ENCODE peak calls at places on chromosomes 4 and X, in nine cellular contexts. X, N, Z, F, H, A, V, T and D are unnamed samples.

GRCh38 chr4:137422666-137423065 is 109.6 kb downstream of the PCDH18 start:
- DNase-seq in X (no peak), N (no peak), Z (no peak), F (no peak), H (no peak), A (no peak), V (peak), T (no peak), D (no peak)

GRCh38 chr4:62644372-62644771 is 1444.2 kb downstream of the ADGRL3 start:
- DNase-seq in X (no peak), N (no peak), Z (no peak), F (no peak), H (no peak), A (no peak), V (peak), T (peak), D (peak)

GRCh38 chr4:184384056-184384809 is 90.1 kb downstream of the IRF2 start:
- DNase-seq in X (no peak), N (peak), Z (peak), F (peak), H (peak), A (peak), V (peak), T (peak), D (no peak)

GRCh38 chr4:161238033-161238432 is 925.8 kb downstream of the FSTL5 start:
- DNase-seq in X (no peak), N (no peak), Z (no peak), F (no peak), H (no peak), A (no peak), V (no peak), T (no peak), D (no peak)

GRCh38 chr4:185222598-185222997 is 13.2 kb downstream of the SNX25 start:
- DNase-seq in X (no peak), N (no peak), Z (no peak), F (no peak), H (no peak), A (no peak), V (peak), T (peak), D (no peak)

GRCh38 chrX:154596290-154596929 is 11.5 kb downstream of the CTAG1A start:
- DNase-seq in X (no peak), N (peak), Z (peak), F (no peak), H (no peak), A (peak), V (peak), T (no peak), D (peak)

GRCh38 chrX:128891554-128891953 is 631.7 kb downstream of the SMARCA1 start:
- DNase-seq in X (no peak), N (no peak), Z (no peak), F (no peak), H (no peak), A (no peak), V (no peak), T (no peak), D (no peak)

GRCh38 chrX:44891642-44892041 is 18.7 kb downstream of the KDM6A start:
- DNase-seq in X (no peak), N (no peak), Z (no peak), F (no peak), H (no peak), A (no peak), V (peak), T (no peak), D (no peak)

GRCh38 chr4:69025999-69026387 is 70.3 kb upstream of the UGT2B7 start:
- DNase-seq in X (no peak), N (no peak), Z (no peak), F (no peak), H (no peak), A (no peak), V (no peak), T (no peak), D (no peak)

GRCh38 chr4:1210241-1210841 is 38.0 kb upstream of the SPON2 start:
- DNase-seq in X (peak), N (peak), Z (no peak), F (no peak), H (no peak), A (peak), V (no peak), T (no peak), D (no peak)

GRCh38 chr4:56286763-56287162 is 100.5 kb downstream of the AASDH start:
- DNase-seq in X (no peak), N (no peak), Z (no peak), F (no peak), H (no peak), A (no peak), V (no peak), T (no peak), D (peak)

GRCh38 chr4:145340071-145340695 is 141.5 kb upstream of the SMAD1 start:
- DNase-seq in X (no peak), N (no peak), Z (no peak), F (no peak), H (peak), A (no peak), V (no peak), T (no peak), D (peak)

GRCh38 chr4:128061566-128062536 is 739 bp downstream of the LARP1B start:
- DNase-seq in X (peak), N (peak), Z (no peak), F (no peak), H (peak), A (peak), V (peak), T (peak), D (peak)

GRCh38 chr4:81085291-81085690 is 54.8 kb downstream of the BMP3 start:
- DNase-seq in X (no peak), N (no peak), Z (no peak), F (no peak), H (no peak), A (no peak), V (peak), T (peak), D (no peak)

GRCh38 chrX:151694661-151695582 is at the start of gene PRRG3:
- DNase-seq in X (no peak), N (no peak), Z (no peak), F (no peak), H (no peak), A (no peak), V (no peak), T (no peak), D (peak)

GRCh38 chrX:151697537-151697936 is 2.3 kb downstream of the PRRG3 start:
- DNase-seq in X (no peak), N (no peak), Z (no peak), F (no peak), H (no peak), A (no peak), V (no peak), T (no peak), D (no peak)

GRCh38 chrX:151692825-151693224 is 2.4 kb upstream of the PRRG3 start:
- DNase-seq in X (no peak), N (no peak), Z (no peak), F (no peak), H (no peak), A (no peak), V (no peak), T (no peak), D (no peak)

GRCh38 chrX:151695583-151695930 is 299 bp downstream of the PRRG3 start:
- DNase-seq in X (no peak), N (no peak), Z (no peak), F (no peak), H (no peak), A (no peak), V (no peak), T (no peak), D (no peak)

GRCh38 chrX:151694121-151694520 is 1.1 kb upstream of the PRRG3 start:
- DNase-seq in X (no peak), N (no peak), Z (no peak), F (no peak), H (no peak), A (no peak), V (no peak), T (no peak), D (peak)
- H3K4me3 ChIP-seq in X (peak), N (no peak), Z (no peak), F (no peak), H (no peak), A (no peak), V (no peak), T (no peak), D (no peak)

DNA sequence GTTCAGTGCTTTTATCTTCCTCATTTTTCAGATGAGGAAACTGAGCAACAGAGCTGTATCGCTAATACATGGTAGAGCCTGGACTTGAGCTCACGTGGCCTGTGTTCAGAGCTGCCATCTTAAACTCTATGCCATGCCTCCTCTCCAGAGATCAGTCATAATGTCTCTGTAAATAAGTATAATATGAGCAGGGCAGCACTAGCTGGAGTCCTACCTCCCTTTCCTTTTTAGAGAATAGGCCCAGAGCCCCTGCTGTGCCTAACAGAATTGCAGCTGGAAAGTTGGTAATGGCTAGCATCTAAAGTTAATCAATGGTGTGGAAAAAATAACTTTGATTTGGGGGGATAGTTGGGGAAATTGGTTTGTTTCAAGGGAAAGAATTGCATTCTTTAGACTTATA is 20.4 kb downstream of the CASP6 start:
- DNase-seq in X (no peak), N (no peak), Z (no peak), F (no peak), H (no peak), A (no peak), V (no peak), T (no peak), D (no peak)
- H3K4me3 ChIP-seq in X (no peak), N (no peak), Z (no peak), F (no peak), H (no peak), A (no peak), V (no peak), T (no peak), D (no peak)

DNA sequence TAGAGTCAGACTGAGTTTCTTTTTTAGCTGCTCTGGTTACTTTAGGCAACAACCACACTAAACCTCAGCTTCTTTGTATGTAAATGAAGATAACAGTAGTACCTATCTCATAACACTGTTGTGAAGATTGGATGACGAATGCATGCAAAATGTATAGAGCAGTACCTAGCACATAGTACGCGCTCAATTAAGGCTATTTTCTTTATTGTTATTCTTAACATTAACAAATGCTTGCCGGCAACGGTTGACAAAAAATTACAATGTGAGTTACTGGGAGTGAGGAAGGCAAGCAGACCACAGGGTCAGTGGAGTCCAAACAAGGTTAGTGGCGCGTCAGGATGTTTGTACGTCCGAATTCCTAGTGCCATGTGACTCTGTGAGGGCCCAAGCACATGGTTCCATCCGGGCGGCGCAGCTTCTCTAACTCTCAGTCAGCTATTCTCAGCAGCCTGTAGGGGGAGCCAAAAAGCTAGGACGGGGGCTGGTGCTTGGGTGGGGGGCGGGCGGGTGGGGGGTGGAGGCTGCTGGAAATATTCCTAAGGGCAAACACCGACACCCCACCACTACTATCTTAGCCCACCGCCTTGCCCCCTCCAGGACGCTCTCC is 795 bp upstream of the NALF2 start:
- DNase-seq in X (no peak), N (no peak), Z (no peak), F (no peak), H (no peak), A (no peak), V (no peak), T (peak), D (no peak)
- H3K4me3 ChIP-seq in X (peak), N (no peak), Z (no peak), F (no peak), H (peak), A (no peak), V (no peak), T (no peak), D (no peak)

GRCh38 chrX:66399273-66399672 is 235.2 kb downstream of the HEPH start:
- DNase-seq in X (no peak), N (no peak), Z (no peak), F (no peak), H (no peak), A (no peak), V (no peak), T (no peak), D (no peak)
- H3K4me3 ChIP-seq in X (no peak), N (no peak), Z (no peak), F (no peak), H (no peak), A (no peak), V (no peak), T (no peak), D (no peak)

GRCh38 chrX:40154853-40155616 is 57.3 kb upstream of the BCOR start:
- DNase-seq in X (peak), N (no peak), Z (no peak), F (no peak), H (peak), A (peak), V (no peak), T (peak), D (peak)

GRCh38 chrX:40152173-40152705 is 54.5 kb upstream of the BCOR start:
- DNase-seq in X (no peak), N (peak), Z (no peak), F (no peak), H (peak), A (no peak), V (no peak), T (no peak), D (peak)

GRCh38 chrX:40152706-40153334 is 55.1 kb upstream of the BCOR start:
- DNase-seq in X (peak), N (peak), Z (no peak), F (no peak), H (peak), A (peak), V (no peak), T (no peak), D (peak)

GRCh38 chrX:40154229-40154852 is 56.6 kb upstream of the BCOR start:
- DNase-seq in X (peak), N (peak), Z (no peak), F (no peak), H (peak), A (no peak), V (no peak), T (peak), D (peak)

GRCh38 chrX:40153335-40154221 is 55.8 kb upstream of the BCOR start:
- DNase-seq in X (peak), N (peak), Z (no peak), F (no peak), H (no peak), A (no peak), V (no peak), T (peak), D (peak)
- H3K4me3 ChIP-seq in X (peak), N (no peak), Z (peak), F (peak), H (peak), A (peak), V (peak), T (peak), D (no peak)

DNA sequence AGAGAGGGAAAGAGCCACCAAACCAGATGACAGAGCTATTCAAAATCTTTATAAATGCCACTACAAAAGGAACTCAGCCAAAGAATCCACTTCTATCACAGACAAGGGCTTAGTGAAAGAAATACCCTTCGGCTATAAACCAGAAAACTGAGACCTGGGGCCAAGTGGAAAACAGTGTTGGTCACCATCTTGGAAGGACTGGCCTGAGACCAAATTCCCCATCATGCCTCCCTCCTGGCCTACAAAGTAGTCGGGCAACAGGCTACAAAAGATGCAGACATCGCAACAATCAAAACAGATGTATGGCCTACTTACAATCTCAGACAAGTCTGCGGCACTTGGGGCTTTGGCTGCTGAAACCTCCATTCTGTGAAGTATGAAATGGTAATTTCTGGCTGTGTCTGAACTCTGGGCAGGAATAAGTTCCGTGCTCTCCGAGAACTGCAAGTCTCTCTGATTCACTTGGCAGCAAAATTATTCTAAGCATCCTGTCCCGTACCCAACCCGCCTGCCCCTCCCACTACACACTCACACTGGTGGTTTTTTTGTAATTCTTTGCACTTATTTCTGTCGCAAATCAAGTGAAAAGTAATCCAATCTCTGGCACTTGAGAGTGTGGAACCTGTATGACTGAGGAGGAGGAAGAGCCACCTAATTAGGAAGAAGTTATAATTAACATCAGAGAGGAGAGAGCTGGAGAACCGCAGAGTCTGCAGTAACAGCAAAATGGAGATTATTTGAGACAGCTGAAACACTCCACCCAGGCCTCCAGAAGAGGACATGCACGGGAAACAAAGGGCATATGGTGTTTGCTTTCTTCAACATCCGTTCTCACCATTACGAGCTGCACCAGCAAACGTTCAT is 87.8 kb downstream of the SH3KBP1 start:
- DNase-seq in X (no peak), N (no peak), Z (no peak), F (no peak), H (no peak), A (no peak), V (peak), T (peak), D (no peak)
- H3K4me3 ChIP-seq in X (peak), N (no peak), Z (no peak), F (no peak), H (no peak), A (peak), V (no peak), T (no peak), D (no peak)

GRCh38 chr4:40199179-40199670 is 2.4 kb downstream of the RHOH start:
- DNase-seq in X (no peak), N (no peak), Z (no peak), F (no peak), H (no peak), A (no peak), V (no peak), T (no peak), D (no peak)
- H3K4me3 ChIP-seq in X (no peak), N (no peak), Z (no peak), F (no peak), H (no peak), A (no peak), V (no peak), T (no peak), D (no peak)

GRCh38 chrX:94854251-94854650 is 1180.2 kb downstream of the FAM133A start:
- DNase-seq in X (no peak), N (no peak), Z (no peak), F (no peak), H (no peak), A (no peak), V (peak), T (no peak), D (peak)
- H3K4me3 ChIP-seq in X (no peak), N (no peak), Z (no peak), F (no peak), H (no peak), A (no peak), V (no peak), T (no peak), D (no peak)

DNA sequence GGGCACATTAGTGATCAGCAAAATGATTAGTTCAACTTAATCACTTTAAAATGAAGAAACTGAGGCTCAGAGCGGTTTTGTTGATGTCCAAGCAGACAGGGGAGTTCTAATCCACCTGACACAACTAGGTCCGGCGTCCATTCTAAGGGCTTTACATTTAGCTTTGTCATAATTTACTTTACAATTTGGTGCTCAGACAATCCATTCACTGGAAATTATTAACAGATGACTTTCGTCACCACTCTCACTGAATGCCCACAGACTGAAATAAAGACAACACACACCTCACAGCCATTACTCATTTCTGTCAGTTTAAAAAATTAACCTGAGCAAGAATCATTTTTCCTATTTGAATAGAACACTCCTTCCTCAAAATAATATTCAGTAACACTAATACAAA is 10.8 kb downstream of the NR3C2 start:
- DNase-seq in X (no peak), N (no peak), Z (no peak), F (no peak), H (no peak), A (no peak), V (no peak), T (no peak), D (no peak)
- H3K4me3 ChIP-seq in X (no peak), N (peak), Z (no peak), F (no peak), H (peak), A (no peak), V (no peak), T (no peak), D (no peak)

GRCh38 chrX:136421338-136421737 is 66.4 kb upstream of the BRS3 start:
- DNase-seq in X (no peak), N (no peak), Z (no peak), F (no peak), H (no peak), A (no peak), V (no peak), T (no peak), D (no peak)

GRCh38 chrX:136423724-136424123 is 64.0 kb upstream of the BRS3 start:
- DNase-seq in X (no peak), N (no peak), Z (no peak), F (no peak), H (no peak), A (no peak), V (peak), T (no peak), D (no peak)

GRCh38 chrX:136417806-136418205 is 69.9 kb upstream of the BRS3 start:
- DNase-seq in X (no peak), N (no peak), Z (no peak), F (no peak), H (no peak), A (no peak), V (no peak), T (no peak), D (no peak)
- H3K4me3 ChIP-seq in X (no peak), N (no peak), Z (no peak), F (no peak), H (no peak), A (no peak), V (no peak), T (no peak), D (no peak)